ENCODE peak calls at places on chromosomes 7 and 10, in nine cellular contexts. W, O, S, M, H, N, A, G and U are unnamed samples.
A peak's percentile ranks its signal among the peaks of the same experiment; 100 is the strongest.

GRCh38 chr7:139453673-139454321 is 29.7 kb downstream of the KLRG2 start:
- DNase-seq in A (no peak), S (no peak), O (no peak), G (no peak), M (peak; percentile 86), W (peak; percentile 17), N (no peak), H (no peak), U (peak; percentile 53)

GRCh38 chr10:28949005-28950004 is 272.0 kb downstream of the BAMBI start:
- DNase-seq in G (no peak), A (no peak), O (no peak), N (no peak), M (no peak), W (peak; percentile 28), H (no peak), S (no peak), U (no peak)

GRCh38 chr7:70189261-70189660 is 591.0 kb downstream of the AUTS2 start:
- DNase-seq in O (no peak), M (no peak), W (peak; percentile 8), H (no peak), S (no peak), N (no peak), G (no peak), A (no peak), U (no peak)

GRCh38 chr7:27303021-27303420 is 60.4 kb downstream of the EVX1 start:
- DNase-seq in M (no peak), S (no peak), N (no peak), O (no peak), A (peak; percentile 2), G (no peak), H (no peak), W (peak; percentile 2), U (no peak)

GRCh38 chr7:44051611-44052220 is 7.2 kb downstream of the DBNL start:
- DNase-seq in S (no peak), H (no peak), W (no peak), O (no peak), G (no peak), N (no peak), A (no peak), M (no peak), U (peak; percentile 46)

GRCh38 chr10:59757966-59758365 is 4.7 kb upstream of the MRLN start:
- DNase-seq in N (peak; percentile 21), S (no peak), W (peak; percentile 61), G (no peak), O (no peak), M (no peak), A (no peak), H (no peak), U (no peak)

GRCh38 chr10:9038146-9038714 is 983.7 kb downstream of the GATA3 start:
- DNase-seq in M (no peak), G (peak; percentile 8), N (no peak), S (no peak), W (no peak), H (no peak), O (no peak), A (no peak), U (no peak)

GRCh38 chr7:79227035-79227434 is 226.4 kb downstream of the MAGI2 start:
- DNase-seq in G (no peak), A (no peak), N (peak; percentile 8), W (no peak), H (no peak), S (no peak), M (no peak), O (no peak), U (no peak)

GRCh38 chr7:80018941-80019808 is 115.5 kb upstream of the GNAI1 start:
- DNase-seq in O (peak; percentile 31), W (peak; percentile 75), H (peak; percentile 64), S (peak; percentile 71), M (peak; percentile 66), G (peak; percentile 43), A (peak; percentile 29), N (peak; percentile 26), U (no peak)

GRCh38 chr10:84256510-84257342 is 11.9 kb downstream of the RGR start:
- DNase-seq in N (no peak), H (no peak), O (peak; percentile 47), G (peak; percentile 72), W (peak; percentile 39), S (peak; percentile 52), A (no peak), M (no peak), U (peak; percentile 82)

GRCh38 chr10:132175401-132175800 is 11.3 kb upstream of the DPYSL4 start:
- DNase-seq in M (no peak), W (no peak), O (no peak), G (no peak), A (no peak), N (no peak), H (no peak), S (no peak), U (peak; percentile 8)

GRCh38 chr7:17385612-17386011 is 87.2 kb downstream of the AHR start:
- DNase-seq in N (no peak), H (no peak), O (no peak), A (no peak), M (no peak), W (no peak), S (no peak), G (no peak), U (no peak)

GRCh38 chr7:141231018-141231792 is 157.3 kb downstream of the TMEM178B start:
- DNase-seq in M (no peak), S (no peak), W (peak; percentile 15), N (no peak), G (peak; percentile 44), H (peak; percentile 99), A (no peak), O (no peak), U (no peak)

GRCh38 chr10:125936331-125936730 is 40.0 kb downstream of the FANK1 start:
- DNase-seq in H (no peak), N (no peak), M (no peak), W (peak; percentile 28), S (no peak), G (no peak), O (no peak), A (no peak), U (no peak)

GRCh38 chr10:51832652-51833383 is 133.4 kb upstream of the CSTF2T start:
- DNase-seq in H (no peak), S (no peak), N (peak; percentile 61), A (peak; percentile 40), O (no peak), W (peak; percentile 68), G (no peak), M (peak; percentile 25), U (peak; percentile 34)

GRCh38 chr10:63703740-63704345 is 182.6 kb downstream of the REEP3 start:
- DNase-seq in W (no peak), O (peak; percentile 79), M (no peak), G (no peak), H (no peak), S (no peak), A (no peak), N (no peak), U (no peak)

GRCh38 chr7:782718-783449 is 49.4 kb upstream of the SUN1 start:
- DNase-seq in S (no peak), M (peak; percentile 35), O (no peak), H (no peak), G (no peak), W (no peak), N (no peak), A (no peak), U (no peak)

GRCh38 chr10:4281207-4281825 is 496.3 kb upstream of the KLF6 start:
- DNase-seq in H (no peak), W (no peak), M (no peak), N (no peak), G (no peak), O (no peak), A (peak; percentile 65), S (no peak), U (no peak)

GRCh38 chr10:16367899-16368298 is 68.9 kb upstream of the PTER start:
- DNase-seq in A (no peak), O (no peak), S (no peak), M (peak; percentile 4), H (no peak), G (no peak), N (no peak), W (no peak), U (no peak)
- H3K4me3 ChIP-seq in A (no peak overlapping the region), O (no peak overlapping the region), S (no peak overlapping the region), M (no peak overlapping the region), H (no peak overlapping the region), G (no peak overlapping the region), N (no peak overlapping the region), W (no peak overlapping the region), U (no peak overlapping the region)

DNA sequence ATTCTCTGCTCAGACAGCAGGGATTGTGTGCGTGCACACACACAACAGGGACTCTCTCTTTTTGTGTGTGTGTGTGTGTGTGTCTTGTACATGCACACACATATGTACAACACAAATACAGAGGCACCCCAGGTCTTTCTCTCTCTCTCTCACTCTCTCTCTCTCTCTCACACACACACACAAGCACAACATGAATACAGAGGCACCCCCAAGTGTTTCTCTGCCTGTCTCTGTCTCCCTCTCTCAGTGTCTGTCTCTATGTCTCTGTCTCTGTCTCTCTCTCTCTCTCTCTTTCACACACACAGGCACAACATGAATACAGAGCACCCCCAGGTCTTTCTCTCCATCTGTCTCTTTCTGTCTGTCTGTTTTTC is 746 bp downstream of the NPFFR1 start:
- DNase-seq in G (no peak), H (no peak), W (no peak), A (no peak), M (no peak), S (no peak), N (no peak), O (no peak), U (no peak)
- H3K4me3 ChIP-seq in G (no peak overlapping the region), H (no peak overlapping the region), W (no peak overlapping the region), A (no peak overlapping the region), M (no peak overlapping the region), S (peak overlapping the region; percentile 78), N (no peak overlapping the region), O (no peak overlapping the region), U (no peak overlapping the region)

GRCh38 chr7:132577206-132578049 is 1.2 kb upstream of the PLXNA4 start:
- DNase-seq in O (peak; percentile 40), H (no peak), A (peak; percentile 61), N (no peak), W (peak; percentile 76), S (peak; percentile 74), G (peak; percentile 67), M (peak; percentile 98), U (peak; percentile 90)
- H3K4me3 ChIP-seq in O (peak overlapping the region; percentile 47), H (no peak overlapping the region), A (no peak overlapping the region), N (no peak overlapping the region), W (peak overlapping the region; percentile 45), S (peak overlapping the region; percentile 80), G (peak overlapping the region; percentile 44), M (peak overlapping the region; percentile 55), U (peak overlapping the region; percentile 37)

GRCh38 chr7:42414028-42414427 is 177.0 kb upstream of the GLI3 start:
- DNase-seq in N (no peak), O (no peak), G (no peak), W (no peak), M (no peak), S (no peak), A (no peak), H (no peak), U (no peak)

GRCh38 chr7:42409296-42409695 is 172.3 kb upstream of the GLI3 start:
- DNase-seq in G (no peak), O (no peak), M (no peak), A (no peak), H (no peak), S (no peak), N (no peak), W (no peak), U (no peak)

DNA sequence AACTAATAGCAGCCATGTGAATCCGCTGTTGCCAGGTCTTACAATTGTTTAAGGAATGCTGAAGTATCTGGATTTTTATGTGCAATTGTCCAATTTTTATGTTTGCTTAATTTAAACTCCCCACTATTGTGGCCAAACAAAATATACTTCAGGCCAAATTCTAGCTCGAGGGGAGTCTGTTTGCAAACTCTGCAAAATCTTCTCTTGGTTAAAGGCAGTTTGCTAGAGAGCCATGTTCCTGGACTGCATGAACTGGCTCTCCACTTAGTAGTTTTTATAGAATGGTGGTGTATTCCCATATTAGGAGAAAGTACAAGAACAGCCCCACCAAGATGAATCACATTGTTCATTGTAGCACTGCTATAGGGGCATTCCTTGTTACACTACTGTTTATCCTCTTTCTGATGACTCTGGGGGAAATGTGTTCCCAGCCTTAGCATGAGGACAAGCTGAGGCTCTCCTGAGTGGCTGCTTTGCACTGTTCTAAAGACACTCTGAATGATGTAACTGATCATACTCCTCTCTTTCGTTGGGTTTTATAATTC is 178.0 kb upstream of the GLI3 start:
- DNase-seq in O (no peak), A (peak; percentile 8), H (no peak), G (no peak), M (no peak), W (peak; percentile 17), S (no peak), N (no peak), U (no peak)
- H3K4me3 ChIP-seq in O (no peak overlapping the region), A (no peak overlapping the region), H (no peak overlapping the region), G (no peak overlapping the region), M (no peak overlapping the region), W (no peak overlapping the region), S (no peak overlapping the region), N (no peak overlapping the region), U (no peak overlapping the region)